ENCODE peak calls at places on chromosome 1, in four cellular contexts. D, N, O and G are unnamed samples.

GRCh38 chr1:168732736-168733135 is 3.7 kb upstream of the DPT start:
- DNase-seq in D (no peak), N (no peak), O (no peak), G (no peak)

GRCh38 chr1:205314986-205315618 is 6.4 kb downstream of the NUAK2 start:
- DNase-seq in D (no peak), O (no peak), N (no peak), G (no peak)

GRCh38 chr1:234212764-234213406 is 160.4 kb upstream of the COA6 start:
- DNase-seq in O (peak; percentile 28), D (no peak), N (peak; percentile 53), G (no peak)

GRCh38 chr1:161001537-161001936 is 19.4 kb downstream of the F11R start:
- DNase-seq in D (no peak), N (peak; percentile 23), O (no peak), G (no peak)

GRCh38 chr1:171172471-171172870 is 12.6 kb upstream of the FMO2 start:
- DNase-seq in D (no peak), N (no peak), O (no peak), G (no peak)

GRCh38 chr1:241413386-241413785 is 56.4 kb upstream of the RGS7 start:
- DNase-seq in O (peak; percentile 93), N (peak; percentile 88), D (no peak), G (peak; percentile 84)

GRCh38 chr1:111643696-111644095 is 24.1 kb downstream of the RAP1A start:
- DNase-seq in D (no peak), O (no peak), N (no peak), G (no peak)

GRCh38 chr1:27356628-27357280 is 10.0 kb downstream of the MAP3K6 start:
- DNase-seq in O (no peak), N (no peak), D (no peak), G (no peak)

GRCh38 chr1:170530972-170531757 is 801 bp upstream of the GORAB start:
- DNase-seq in D (peak; percentile 67), N (peak; percentile 56), O (peak; percentile 39), G (no peak)

GRCh38 chr1:10520952-10521351 is 46.2 kb downstream of the PEX14 start:
- DNase-seq in O (no peak), N (no peak), D (no peak), G (no peak)

GRCh38 chr1:146007048-146007784 is 10.8 kb upstream of the TXNIP start:
- DNase-seq in D (peak; percentile 89), O (peak; percentile 94), N (peak; percentile 82), G (no peak)

GRCh38 chr1:80657048-80657653 is 1143.6 kb upstream of the ADGRL2 start:
- DNase-seq in O (no peak), D (no peak), N (no peak), G (no peak)

GRCh38 chr1:180057883-180058396 is 96.7 kb upstream of the QSOX1 start:
- DNase-seq in N (no peak), O (no peak), D (no peak), G (no peak)
- H3K4me3 ChIP-seq in N (no peak overlapping the region), O (no peak overlapping the region), D (no peak overlapping the region), G (no peak overlapping the region)

GRCh38 chr1:151061012-151061401 is 810 bp downstream of the MLLT11 start:
- DNase-seq in D (no peak), O (peak; percentile 31), N (no peak), G (peak; percentile 14)
- H3K4me3 ChIP-seq in D (peak overlapping the region; percentile 98), O (peak overlapping the region; percentile 94), N (peak overlapping the region; percentile 90), G (peak overlapping the region; percentile 98)

GRCh38 chr1:184190626-184191025 is 139.1 kb downstream of the TSEN15 start:
- DNase-seq in N (no peak), D (no peak), O (no peak), G (no peak)
- H3K4me3 ChIP-seq in N (no peak overlapping the region), D (no peak overlapping the region), O (no peak overlapping the region), G (no peak overlapping the region)

GRCh38 chr1:200668514-200669313 is 993 bp downstream of the DDX59 start:
- DNase-seq in N (no peak), O (no peak), D (no peak), G (no peak)
- H3K4me3 ChIP-seq in N (peak overlapping the region; percentile 84), O (peak overlapping the region; percentile 83), D (peak overlapping the region; percentile 47), G (peak overlapping the region; percentile 72)

DNA sequence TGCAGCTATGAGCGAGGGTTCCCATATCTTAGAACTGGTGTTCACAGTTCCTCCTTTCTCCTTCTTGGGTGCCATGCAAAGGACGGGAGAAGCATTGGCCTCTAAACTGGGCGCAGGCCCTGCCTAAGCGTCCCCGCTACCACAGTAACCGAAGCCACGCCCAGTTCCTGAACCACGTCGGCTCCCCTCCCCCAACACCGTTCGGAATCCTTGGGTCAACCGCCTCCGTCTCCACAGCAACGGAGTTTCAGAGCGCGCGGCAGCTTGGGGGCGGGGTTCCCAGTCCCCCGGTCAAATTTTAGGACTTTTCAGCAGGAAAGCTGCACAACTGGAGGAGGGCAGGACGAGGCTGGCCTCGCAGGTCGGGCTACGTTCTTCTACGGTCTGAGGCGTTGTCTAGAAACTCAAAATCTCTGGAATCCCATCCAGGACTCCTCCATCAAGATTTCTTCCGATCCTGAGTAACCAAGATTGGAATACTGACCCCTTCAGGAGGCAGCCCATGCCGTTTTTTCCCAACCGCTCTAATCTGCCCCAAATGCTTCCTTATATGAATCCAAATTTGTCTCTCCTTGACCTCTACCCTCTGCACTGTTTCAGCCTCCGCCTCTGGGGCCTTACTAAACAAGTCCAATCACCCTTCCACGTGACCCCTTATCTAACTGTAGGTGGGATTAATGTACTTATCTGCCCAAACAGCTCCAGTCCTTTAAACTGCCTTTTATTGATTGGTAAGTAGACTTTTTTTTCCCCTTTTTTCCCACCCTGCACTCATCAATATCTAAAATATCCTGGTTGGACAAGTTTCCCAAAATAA is at the start of gene SPAG17:
- DNase-seq in D (no peak), N (peak; percentile 65), O (peak; percentile 50), G (peak; percentile 50)
- H3K4me3 ChIP-seq in D (peak within 1 kb of the TSS; percentile 12), N (peak within 1 kb of the TSS; percentile 65), O (peak within 1 kb of the TSS; percentile 46), G (peak within 1 kb of the TSS; percentile 34)

GRCh38 chr1:228990906-228991569 is 255.8 kb downstream of the RHOU start:
- DNase-seq in D (no peak), O (no peak), N (no peak), G (no peak)
- H3K4me3 ChIP-seq in D (no peak overlapping the region), O (no peak overlapping the region), N (no peak overlapping the region), G (no peak overlapping the region)

GRCh38 chr1:25550683-25551310 is 7.4 kb downstream of the LDLRAP1 start:
- DNase-seq in O (peak; percentile 51), D (no peak), N (no peak), G (no peak)

GRCh38 chr1:25550155-25550506 is 6.7 kb downstream of the LDLRAP1 start:
- DNase-seq in O (peak; percentile 68), D (no peak), N (peak; percentile 54), G (no peak)

GRCh38 chr1:25548601-25549000 is 5.2 kb downstream of the LDLRAP1 start:
- DNase-seq in N (no peak), D (no peak), O (no peak), G (no peak)

GRCh38 chr1:25546193-25546592 is 2.8 kb downstream of the LDLRAP1 start:
- DNase-seq in O (no peak), N (no peak), D (no peak), G (no peak)

DNA sequence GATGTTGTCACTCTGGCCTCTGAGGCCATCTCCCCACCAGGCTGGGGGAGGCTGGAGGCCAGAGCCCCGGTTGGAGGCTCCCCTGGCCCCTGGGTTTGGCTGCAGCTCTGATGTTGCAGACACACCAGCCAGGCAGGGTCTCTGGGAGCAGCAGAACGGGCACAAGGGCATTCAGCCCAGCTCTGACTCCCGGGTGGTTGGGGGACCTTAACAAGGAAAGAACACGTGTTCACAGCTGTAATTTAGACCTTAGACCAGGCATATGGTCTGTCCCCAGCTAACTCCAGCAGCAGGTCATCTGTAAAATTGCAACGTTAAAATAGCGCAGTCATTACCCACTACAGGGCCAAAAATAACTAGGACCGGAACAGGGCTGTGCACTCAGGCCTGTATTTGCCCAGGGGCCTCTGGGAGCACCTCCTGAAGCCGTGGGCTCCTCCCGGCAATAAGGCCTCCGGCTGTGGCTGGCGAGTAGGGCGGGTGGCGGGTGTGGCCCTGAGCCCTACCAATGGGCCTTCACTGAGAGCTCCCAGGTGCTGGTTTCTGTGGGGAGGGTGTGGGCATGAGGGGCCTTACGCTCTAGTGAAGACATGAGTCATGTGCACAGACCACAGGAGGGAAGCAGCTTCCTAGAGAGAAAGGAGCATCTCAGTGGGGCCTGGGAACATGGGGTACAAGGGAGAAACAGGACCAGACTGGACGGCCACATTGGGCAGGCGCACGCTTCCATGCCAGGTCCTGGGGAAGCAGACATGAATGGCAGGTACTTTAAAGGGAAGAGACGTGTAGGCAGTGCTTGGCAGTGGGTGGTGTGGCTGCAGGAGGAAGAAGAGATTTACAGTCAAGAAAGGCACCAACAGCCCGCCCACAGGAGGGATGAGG is 6.1 kb downstream of the LDLRAP1 start:
- DNase-seq in D (no peak), O (peak; percentile 62), N (no peak), G (peak; percentile 29)
- H3K4me3 ChIP-seq in D (no peak overlapping the region), O (no peak overlapping the region), N (no peak overlapping the region), G (no peak overlapping the region)

GRCh38 chr1:157042852-157043251 is 2.7 kb downstream of the ARHGEF11 start:
- DNase-seq in O (no peak), D (no peak), N (peak; percentile 10), G (no peak)

GRCh38 chr1:157047064-157047410 is 1.5 kb upstream of the ARHGEF11 start:
- DNase-seq in N (peak; percentile 12), O (no peak), D (no peak), G (no peak)

GRCh38 chr1:157045251-157046218 is at the start of gene ARHGEF11:
- DNase-seq in N (peak; percentile 96), D (peak; percentile 88), O (peak; percentile 85), G (peak; percentile 96)

GRCh38 chr1:157043685-157044084 is 1.9 kb downstream of the ARHGEF11 start:
- DNase-seq in O (no peak), N (peak; percentile 14), D (no peak), G (peak; percentile 9)

DNA sequence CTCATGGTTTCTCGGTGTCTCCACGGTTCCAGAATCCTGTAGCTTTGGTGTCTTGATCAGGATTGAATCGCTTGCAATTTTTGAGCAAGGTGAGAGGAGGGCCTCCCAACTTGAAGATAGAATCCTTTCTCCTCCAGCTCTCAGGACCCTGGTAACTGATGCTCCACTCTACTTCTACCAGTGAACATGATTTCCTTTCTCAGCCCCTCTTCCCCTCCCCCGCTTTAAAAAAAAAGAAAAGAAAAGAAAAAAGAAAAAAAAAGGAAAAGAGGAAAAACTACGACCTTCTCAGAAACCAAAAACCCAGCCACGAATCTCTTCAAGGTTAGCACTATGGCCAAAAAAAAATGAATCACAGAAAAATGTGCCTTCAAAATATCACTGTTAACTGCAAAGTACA is 1.2 kb downstream of the ARHGEF11 start:
- DNase-seq in O (no peak), D (no peak), N (peak; percentile 20), G (no peak)
- H3K4me3 ChIP-seq in O (peak overlapping the region; percentile 72), D (peak overlapping the region; percentile 2), N (peak overlapping the region; percentile 90), G (peak overlapping the region; percentile 73)